ENCODE peak calls at places on chromosomes 3 and 15, in eight cellular contexts. D, W, H, A, S, K, T and N are unnamed samples.

GRCh38 chr15:68609618-68610017 is 30.8 kb downstream of the CORO2B start:
- DNase-seq in D (no peak), W (no peak), H (no peak), A (no peak), S (no peak), K (peak; percentile 65), T (peak; percentile 28), N (no peak)

GRCh38 chr15:47792231-47792630 is 74.9 kb downstream of the SEMA6D start:
- DNase-seq in D (no peak), W (no peak), H (no peak), A (no peak), S (no peak), K (no peak), T (no peak), N (no peak)

GRCh38 chr3:24258260-24258659 is 236.4 kb downstream of the THRB start:
- DNase-seq in D (no peak), W (no peak), H (no peak), A (no peak), S (no peak), K (no peak), T (no peak), N (no peak)

GRCh38 chr3:123335007-123335670 is 113.8 kb downstream of the ADCY5 start:
- DNase-seq in D (no peak), W (no peak), H (no peak), A (no peak), S (no peak), K (no peak), T (no peak), N (no peak)

GRCh38 chr3:118556983-118557382 is 477.7 kb downstream of the IGSF11 start:
- DNase-seq in D (no peak), W (no peak), H (no peak), A (no peak), S (no peak), K (no peak), T (no peak), N (no peak)

GRCh38 chr15:77533986-77534385 is 98.7 kb downstream of the LINGO1 start:
- DNase-seq in D (no peak), W (no peak), H (no peak), A (no peak), S (no peak), K (no peak), T (no peak), N (no peak)

GRCh38 chr15:92429378-92430066 is 35.8 kb downstream of the ST8SIA2 start:
- DNase-seq in D (peak; percentile 15), W (no peak), H (no peak), A (peak; percentile 27), S (no peak), K (peak; percentile 92), T (peak; percentile 70), N (no peak)

GRCh38 chr3:128329491-128330300 is 137.0 kb downstream of the DNAJB8 start:
- DNase-seq in D (no peak), W (no peak), H (no peak), A (no peak), S (no peak), K (no peak), T (no peak), N (no peak)

GRCh38 chr3:93924491-93924890 is 49.2 kb downstream of the PROS1 start:
- DNase-seq in D (peak; percentile 9), W (no peak), H (no peak), A (no peak), S (no peak), K (peak; percentile 4), T (no peak), N (no peak)

GRCh38 chr3:187398955-187399354 is 30.8 kb downstream of the RTP4 start:
- DNase-seq in D (no peak), W (no peak), H (no peak), A (no peak), S (no peak), K (no peak), T (no peak), N (no peak)

GRCh38 chr15:77517579-77517978 is 96.9 kb downstream of the HMG20A start:
- DNase-seq in D (no peak), W (no peak), H (no peak), A (no peak), S (no peak), K (no peak), T (no peak), N (no peak)

GRCh38 chr15:59616390-59616789 is 4.8 kb downstream of the GCNT3 start:
- DNase-seq in D (no peak), W (peak; percentile 15), H (no peak), A (no peak), S (no peak), K (no peak), T (no peak), N (no peak)

GRCh38 chr15:75200765-75201608 is 695 bp upstream of the C15orf39 start:
- DNase-seq in D (peak; percentile 31), W (peak; percentile 82), H (peak; percentile 73), A (no peak), S (no peak), K (peak; percentile 17), T (peak; percentile 62), N (peak; percentile 24)

GRCh38 chr3:72036899-72037298 is 252.0 kb upstream of the PROK2 start:
- DNase-seq in D (no peak), W (no peak), H (no peak), A (no peak), S (no peak), K (peak; percentile 49), T (peak; percentile 54), N (no peak)

GRCh38 chr15:76340802-76341365 is 4.3 kb downstream of the ISL2 start:
- DNase-seq in D (peak; percentile 15), W (peak; percentile 7), H (no peak), A (no peak), S (no peak), K (no peak), T (peak; percentile 21), N (no peak)

GRCh38 chr15:78149805-78150751 is 916 bp downstream of the IDH3A start:
- DNase-seq in D (peak; percentile 46), W (peak; percentile 25), H (no peak), A (no peak), S (no peak), K (no peak), T (no peak), N (no peak)

GRCh38 chr3:47874913-47875312 is 72.0 kb downstream of the DHX30 start:
- DNase-seq in D (no peak), W (no peak), H (no peak), A (no peak), S (no peak), K (no peak), T (no peak), N (no peak)

GRCh38 chr3:14962762-14963161 is 15.4 kb downstream of the NR2C2 start:
- DNase-seq in D (peak; percentile 92), W (no peak), H (no peak), A (no peak), S (no peak), K (peak; percentile 78), T (peak; percentile 11), N (no peak)

GRCh38 chr3:111210003-111210699 is 138.5 kb downstream of the NECTIN3 start:
- DNase-seq in D (peak; percentile 66), W (no peak), H (no peak), A (no peak), S (no peak), K (peak; percentile 23), T (peak; percentile 59), N (no peak)

GRCh38 chr3:17473761-17474160 is 268.7 kb downstream of the TBC1D5 start:
- DNase-seq in D (peak; percentile 45), W (no peak), H (no peak), A (no peak), S (no peak), K (peak; percentile 19), T (peak; percentile 22), N (no peak)

GRCh38 chr3:37864904-37865303 is 3.2 kb downstream of the CTDSPL start:
- DNase-seq in D (no peak), W (no peak), H (no peak), A (no peak), S (no peak), K (no peak), T (no peak), N (no peak)

GRCh38 chr3:156509209-156510174 is 45.4 kb downstream of the SSR3 start:
- DNase-seq in D (peak; percentile 76), W (peak; percentile 40), H (no peak), A (peak; percentile 34), S (no peak), K (peak; percentile 63), T (peak; percentile 78), N (peak; percentile 67)

GRCh38 chr3:128382221-128382807 is 84.4 kb downstream of the DNAJB8 start:
- DNase-seq in D (no peak), W (no peak), H (peak; percentile 77), A (no peak), S (no peak), K (no peak), T (no peak), N (no peak)

GRCh38 chr15:93428807-93429351 is 339.9 kb upstream of the RGMA start:
- DNase-seq in D (no peak), W (no peak), H (no peak), A (no peak), S (no peak), K (no peak), T (no peak), N (no peak)

GRCh38 chr15:24924153-24924552 is 30.6 kb upstream of the SNRPN start:
- DNase-seq in D (no peak), W (no peak), H (no peak), A (no peak), S (no peak), K (no peak), T (no peak), N (no peak)

GRCh38 chr3:106610362-106610997 is 741.7 kb upstream of the CBLB start:
- DNase-seq in D (peak; percentile 48), W (no peak), H (no peak), A (no peak), S (no peak), K (peak; percentile 52), T (no peak), N (no peak)

GRCh38 chr3:49792371-49793150 is 6.2 kb upstream of the IP6K1 start:
- DNase-seq in D (no peak), W (no peak), H (no peak), A (no peak), S (no peak), K (no peak), T (no peak), N (no peak)

GRCh38 chr3:5021571-5022092 is 42.4 kb downstream of the BHLHE40 start:
- DNase-seq in D (peak; percentile 92), W (no peak), H (no peak), A (no peak), S (no peak), K (peak; percentile 74), T (no peak), N (no peak)

GRCh38 chr3:14360123-14360881 is 42.1 kb upstream of the SLC6A6 start:
- DNase-seq in D (no peak), W (no peak), H (no peak), A (no peak), S (no peak), K (no peak), T (peak; percentile 73), N (no peak)

GRCh38 chr3:26921054-26921453 is 298.5 kb downstream of the LRRC3B start:
- DNase-seq in D (no peak), W (no peak), H (no peak), A (no peak), S (no peak), K (no peak), T (no peak), N (no peak)

GRCh38 chr15:63556736-63557135 is 40.5 kb upstream of the FBXL22 start:
- DNase-seq in D (no peak), W (no peak), H (no peak), A (no peak), S (no peak), K (no peak), T (no peak), N (no peak)

GRCh38 chr3:133376805-133377204 is 23.1 kb upstream of the BFSP2 start:
- DNase-seq in D (peak; percentile 33), W (no peak), H (no peak), A (no peak), S (no peak), K (no peak), T (no peak), N (no peak)

GRCh38 chr15:40764766-40765136 is 883 bp downstream of the GCHFR start:
- DNase-seq in D (no peak), W (no peak), H (no peak), A (no peak), S (no peak), K (no peak), T (no peak), N (no peak)

GRCh38 chr15:100738614-100739013 is 136.2 kb downstream of the ASB7 start:
- DNase-seq in D (no peak), W (no peak), H (no peak), A (no peak), S (no peak), K (no peak), T (no peak), N (no peak)